ENCODE peak calls at places on chromosome 1, in eight cellular contexts. N, J, T, I, E, D, P and U are unnamed samples.
A peak's percentile ranks its signal among the peaks of the same experiment; 100 is the strongest.

GRCh38 chr1:91795601-91796389 is 90.2 kb downstream of the TGFBR3 start:
- DNase-seq in N (peak; percentile 77), D (no peak), P (no peak), T (no peak), J (no peak), I (no peak), E (no peak), U (no peak)

GRCh38 chr1:80656628-80657019 is 1144.1 kb upstream of the ADGRL2 start:
- DNase-seq in D (no peak), I (no peak), P (no peak), T (no peak), E (no peak), J (no peak), N (peak; percentile 7), U (no peak)

GRCh38 chr1:183998045-183998444 is 39.5 kb downstream of the COLGALT2 start:
- DNase-seq in D (no peak), T (no peak), E (no peak), J (no peak), N (no peak), P (no peak), I (no peak), U (no peak)

GRCh38 chr1:238252033-238252802 is 361.5 kb upstream of the ZP4 start:
- DNase-seq in P (peak; percentile 64), J (no peak), D (peak; percentile 59), T (peak; percentile 51), I (peak; percentile 70), E (peak; percentile 18), N (peak; percentile 33), U (peak; percentile 68)

GRCh38 chr1:6265173-6265572 is 4.3 kb upstream of the GPR153 start:
- DNase-seq in P (no peak), J (no peak), D (no peak), E (no peak), N (no peak), T (no peak), I (peak; percentile 31), U (no peak)

GRCh38 chr1:183070923-183071618 is 47.9 kb downstream of the LAMC1 start:
- DNase-seq in P (no peak), D (no peak), J (no peak), I (no peak), N (peak; percentile 95), E (no peak), T (no peak), U (no peak)

GRCh38 chr1:156847591-156848460 is 11.1 kb downstream of the INSRR start:
- DNase-seq in N (no peak), D (no peak), J (no peak), T (no peak), P (no peak), I (no peak), E (no peak), U (no peak)

GRCh38 chr1:222043444-222044292 is 301.8 kb upstream of the DUSP10 start:
- DNase-seq in P (peak; percentile 12), T (no peak), N (peak; percentile 98), E (peak; percentile 10), D (no peak), J (no peak), I (no peak), U (no peak)

GRCh38 chr1:46690931-46691411 is 19.3 kb downstream of the TEX38 start:
- DNase-seq in J (no peak), D (no peak), I (no peak), N (no peak), T (no peak), P (no peak), E (no peak), U (no peak)

GRCh38 chr1:79988401-79988800 is 981.9 kb upstream of the ADGRL4 start:
- DNase-seq in N (no peak), J (no peak), D (no peak), E (no peak), I (no peak), P (no peak), T (no peak), U (no peak)

DNA sequence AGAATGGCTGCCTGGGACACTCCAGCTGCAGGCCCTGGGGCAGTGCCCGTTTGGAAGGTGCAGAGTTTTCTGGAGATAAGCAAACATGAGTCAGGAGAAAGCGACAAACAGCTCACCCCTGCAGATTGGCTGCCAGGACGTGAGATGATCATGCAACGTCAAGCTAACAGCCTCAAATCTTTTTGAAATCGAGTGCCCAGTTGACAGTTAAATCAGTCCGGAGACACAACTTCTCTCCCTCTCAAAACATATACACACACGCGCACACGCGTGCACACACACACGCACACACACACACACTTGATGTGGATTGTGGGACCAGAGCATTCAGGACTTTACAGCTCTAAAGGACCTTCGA is 49.4 kb downstream of the TENT5C start:
- DNase-seq in N (peak; percentile 31), E (no peak), P (no peak), T (peak; percentile 62), D (no peak), J (no peak), I (peak; percentile 86), U (peak; percentile 75)
- H3K27ac ChIP-seq in N (no peak overlapping the region), E (no peak overlapping the region), P (no peak overlapping the region), T (no peak overlapping the region), D (no peak overlapping the region), J (no peak overlapping the region), I (peak overlapping the region; percentile 56), U (peak overlapping the region; percentile 52)

DNA sequence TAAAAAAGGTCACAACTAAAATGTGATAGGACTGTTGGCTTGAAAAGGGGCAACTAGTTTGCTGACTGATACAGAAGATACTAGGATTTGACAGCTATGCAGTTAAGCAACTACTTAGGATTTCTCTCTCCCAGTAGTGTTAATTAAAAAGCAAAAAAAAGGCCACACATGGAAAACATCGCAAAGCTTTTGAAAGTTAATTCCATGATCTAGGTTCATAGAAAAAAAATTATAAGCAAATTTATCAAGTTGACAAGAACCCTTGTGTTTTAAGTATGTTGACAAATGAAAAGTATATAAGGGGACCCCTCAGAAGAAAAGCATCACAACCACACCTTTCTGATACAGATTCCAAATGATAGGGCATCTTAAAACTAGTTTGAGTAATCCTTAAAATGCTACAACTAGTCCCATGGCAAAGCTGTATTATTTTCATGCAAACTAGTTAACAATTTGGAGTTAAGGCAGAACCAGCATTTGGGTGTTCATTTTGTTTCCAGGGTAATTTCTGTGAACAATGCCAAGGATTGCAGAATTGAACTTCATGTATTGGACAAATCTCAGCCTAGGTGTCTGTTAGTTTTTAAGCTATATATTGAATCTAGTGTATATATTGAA is 4.1 kb downstream of the PNRC2 start:
- DNase-seq in J (no peak), E (no peak), I (no peak), N (no peak), T (no peak), P (no peak), D (no peak), U (no peak)
- TF ChIP-seq POLR2A in J (no peak), E (no peak), I (no peak), N (no peak), T (no peak), P (no peak), D (no peak), U (no peak)

GRCh38 chr1:209756608-209757445 is 974 bp downstream of the TRAF3IP3 start:
- DNase-seq in T (peak; percentile 31), N (no peak), E (no peak), D (peak; percentile 26), I (no peak), P (no peak), J (no peak), U (peak; percentile 41)
- H3K27ac ChIP-seq in T (peak overlapping the region; percentile 38), N (no peak overlapping the region), E (no peak overlapping the region), D (no peak overlapping the region), I (no peak overlapping the region), P (peak overlapping the region; percentile 68), J (no peak overlapping the region), U (peak overlapping the region; percentile 10)

DNA sequence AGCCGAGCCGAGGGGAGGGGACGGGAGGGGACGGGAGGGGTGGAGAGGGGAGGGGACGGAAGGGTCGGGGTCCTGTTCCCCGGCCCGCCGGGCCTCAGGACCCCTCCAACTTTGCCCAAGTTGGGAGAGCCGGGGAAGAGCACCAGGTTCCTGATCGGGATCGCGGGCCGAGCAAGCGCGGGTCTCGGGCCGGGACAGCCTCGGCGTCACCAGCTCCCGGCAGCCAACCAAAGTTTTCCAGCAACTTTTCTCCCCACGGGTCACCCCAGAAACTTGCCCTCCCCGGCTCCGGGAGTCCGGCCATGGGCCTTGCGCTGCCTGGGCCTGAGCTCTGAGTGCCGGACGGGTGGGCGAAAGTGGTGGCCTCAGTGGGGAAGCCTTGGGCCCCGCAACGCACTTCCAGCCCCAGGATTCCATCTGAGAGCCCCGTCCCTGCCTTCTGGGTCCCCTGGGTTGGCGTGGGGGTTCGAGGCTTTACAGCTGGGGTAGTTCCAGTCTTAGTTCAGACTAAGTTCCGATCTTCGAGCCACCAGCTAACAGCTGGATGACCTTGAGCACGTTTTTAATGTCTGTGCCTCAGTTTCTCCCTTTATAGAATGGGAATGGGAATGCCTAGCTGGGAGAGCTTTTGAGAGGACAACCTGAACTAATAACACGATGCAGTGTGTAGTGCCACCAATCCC is 458 bp downstream of the ZC3H12A start:
- DNase-seq in I (peak; percentile 50), J (no peak), E (no peak), D (peak; percentile 65), N (no peak), P (no peak), T (no peak), U (peak; percentile 35)
- TF ChIP-seq POLR2A in I (no peak), J (no peak), E (no peak), D (no peak), N (peak; percentile 3), P (no peak), T (no peak), U (no peak)

GRCh38 chr1:145804235-145805045 is 19.5 kb downstream of the RNF115 start:
- DNase-seq in I (no peak), J (no peak), P (no peak), D (no peak), N (no peak), E (no peak), T (no peak), U (no peak)

GRCh38 chr1:145805057-145805456 is 18.8 kb downstream of the RNF115 start:
- DNase-seq in N (peak; percentile 43), P (no peak), E (no peak), J (no peak), I (no peak), D (no peak), T (no peak), U (no peak)

GRCh38 chr1:145806408-145806807 is 17.5 kb downstream of the RNF115 start:
- DNase-seq in P (no peak), N (no peak), I (no peak), J (no peak), E (no peak), D (no peak), T (no peak), U (no peak)

DNA sequence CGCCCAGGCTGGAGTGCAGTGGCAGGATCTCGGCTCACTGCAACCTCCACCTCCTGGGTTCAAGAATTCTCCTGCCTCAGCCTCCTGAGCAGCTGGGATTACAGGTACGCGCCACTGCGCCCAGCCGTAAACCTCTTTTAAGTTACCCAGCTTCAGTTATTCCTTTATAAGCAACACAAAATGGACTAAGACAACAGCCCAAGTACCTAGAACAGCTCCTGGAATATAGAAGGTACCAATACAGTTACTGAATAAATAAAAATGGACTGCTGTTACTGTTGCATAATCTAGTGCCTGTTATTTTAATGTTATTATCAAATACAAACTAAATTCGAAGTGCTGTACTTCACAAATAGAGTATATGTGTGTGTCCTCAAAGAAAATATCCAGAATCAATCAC is 17.1 kb downstream of the RNF115 start:
- DNase-seq in N (no peak), I (no peak), P (no peak), T (no peak), E (no peak), J (no peak), D (no peak), U (no peak)
- H3K27ac ChIP-seq in N (no peak overlapping the region), I (no peak overlapping the region), P (no peak overlapping the region), T (no peak overlapping the region), E (no peak overlapping the region), J (no peak overlapping the region), D (no peak overlapping the region), U (no peak overlapping the region)